ENCODE peak calls at places on chromosomes 16 and 17, in eight cellular contexts. One of them, this sample, is unnamed.

GRCh38 chr17:19654342-19654886 is 5.9 kb downstream of the ALDH3A2 start:
- DNase-seq in H9: no peak
- DNase-seq in naive B cell: no peak
- DNase-seq in RPMI8226: no peak
- DNase-seq in cardiac fibroblast: no peak
- DNase-seq in HCT116: no peak
- DNase-seq in D721Med: no peak
- DNase-seq in activated CD4-positive, alpha-beta T cell treated with anti-CD3 and anti-CD28 coated beads, Interleukin-2, amount 10 ng/mL, durations not matched to agents 7 days and 5 days: no peak
- DNase-seq in this sample: no peak

GRCh38 chr17:18961634-18962493 is 9.9 kb downstream of the SLC5A10 start:
- DNase-seq in H9: no peak
- DNase-seq in naive B cell: no peak
- DNase-seq in RPMI8226: no peak
- DNase-seq in cardiac fibroblast: peak
- DNase-seq in HCT116: no peak
- DNase-seq in D721Med: no peak
- DNase-seq in activated CD4-positive, alpha-beta T cell treated with anti-CD3 and anti-CD28 coated beads, Interleukin-2, amount 10 ng/mL, durations not matched to agents 7 days and 5 days: no peak
- DNase-seq in this sample: no peak

GRCh38 chr17:35930211-35931065 is at the start of gene RDM1:
- DNase-seq in H9: peak
- DNase-seq in naive B cell: peak
- DNase-seq in RPMI8226: peak
- DNase-seq in cardiac fibroblast: peak
- DNase-seq in HCT116: peak
- DNase-seq in D721Med: no peak
- DNase-seq in activated CD4-positive, alpha-beta T cell treated with anti-CD3 and anti-CD28 coated beads, Interleukin-2, amount 10 ng/mL, durations not matched to agents 7 days and 5 days: peak
- DNase-seq in this sample: peak

GRCh38 chr16:48911700-48912099 is 301.7 kb upstream of the N4BP1 start:
- DNase-seq in H9: no peak
- DNase-seq in naive B cell: no peak
- DNase-seq in RPMI8226: no peak
- DNase-seq in cardiac fibroblast: peak
- DNase-seq in HCT116: peak
- DNase-seq in D721Med: no peak
- DNase-seq in activated CD4-positive, alpha-beta T cell treated with anti-CD3 and anti-CD28 coated beads, Interleukin-2, amount 10 ng/mL, durations not matched to agents 7 days and 5 days: no peak
- DNase-seq in this sample: no peak

GRCh38 chr17:14856156-14856555 is 409.0 kb downstream of the PMP22 start:
- DNase-seq in H9: no peak
- DNase-seq in naive B cell: no peak
- DNase-seq in RPMI8226: no peak
- DNase-seq in cardiac fibroblast: no peak
- DNase-seq in HCT116: no peak
- DNase-seq in D721Med: no peak
- DNase-seq in activated CD4-positive, alpha-beta T cell treated with anti-CD3 and anti-CD28 coated beads, Interleukin-2, amount 10 ng/mL, durations not matched to agents 7 days and 5 days: no peak
- DNase-seq in this sample: no peak

GRCh38 chr16:396605-397004 is 394 bp upstream of the NME4 start:
- DNase-seq in H9: peak
- DNase-seq in naive B cell: no peak
- DNase-seq in RPMI8226: peak
- DNase-seq in cardiac fibroblast: peak
- DNase-seq in HCT116: no peak
- DNase-seq in D721Med: peak
- DNase-seq in activated CD4-positive, alpha-beta T cell treated with anti-CD3 and anti-CD28 coated beads, Interleukin-2, amount 10 ng/mL, durations not matched to agents 7 days and 5 days: no peak
- DNase-seq in this sample: peak

GRCh38 chr16:57807252-57807967 is 5.1 kb upstream of the KIFC3 start:
- DNase-seq in H9: no peak
- DNase-seq in naive B cell: no peak
- DNase-seq in RPMI8226: no peak
- DNase-seq in cardiac fibroblast: no peak
- DNase-seq in HCT116: no peak
- DNase-seq in D721Med: no peak
- DNase-seq in activated CD4-positive, alpha-beta T cell treated with anti-CD3 and anti-CD28 coated beads, Interleukin-2, amount 10 ng/mL, durations not matched to agents 7 days and 5 days: no peak
- DNase-seq in this sample: no peak

GRCh38 chr17:2172447-2172938 is 117.6 kb downstream of the HIC1 start:
- DNase-seq in H9: no peak
- DNase-seq in naive B cell: no peak
- DNase-seq in RPMI8226: no peak
- DNase-seq in cardiac fibroblast: no peak
- DNase-seq in HCT116: no peak
- DNase-seq in D721Med: no peak
- DNase-seq in activated CD4-positive, alpha-beta T cell treated with anti-CD3 and anti-CD28 coated beads, Interleukin-2, amount 10 ng/mL, durations not matched to agents 7 days and 5 days: no peak
- DNase-seq in this sample: no peak

GRCh38 chr17:74466111-74466784 is at the start of gene CD300A:
- DNase-seq in H9: peak
- DNase-seq in naive B cell: peak
- DNase-seq in RPMI8226: peak
- DNase-seq in cardiac fibroblast: no peak
- DNase-seq in HCT116: no peak
- DNase-seq in D721Med: no peak
- DNase-seq in activated CD4-positive, alpha-beta T cell treated with anti-CD3 and anti-CD28 coated beads, Interleukin-2, amount 10 ng/mL, durations not matched to agents 7 days and 5 days: no peak
- DNase-seq in this sample: no peak

GRCh38 chr17:35731239-35731931 is at the start of gene RASL10B:
- DNase-seq in H9: peak
- DNase-seq in naive B cell: peak
- DNase-seq in RPMI8226: peak
- DNase-seq in cardiac fibroblast: peak
- DNase-seq in HCT116: no peak
- DNase-seq in D721Med: peak
- DNase-seq in activated CD4-positive, alpha-beta T cell treated with anti-CD3 and anti-CD28 coated beads, Interleukin-2, amount 10 ng/mL, durations not matched to agents 7 days and 5 days: peak
- DNase-seq in this sample: no peak

This sample was measured in NAMALWA.